ENCODE peak calls at places on chromosomes 3 and 15, in five cellular contexts. U is colonic mucosa; Y is CD8-positive, alpha-beta memory T cell; N is WERI-Rb-1; S is adrenal gland. O is an unnamed sample. For H3K9me3, the result is how much of the 10 kb centered on the place peaks cover.

GRCh38 chr15:70584838-70585706 is 178.3 kb downstream of the UACA start:
- DNase-seq in U (no peak), Y (peak), N (peak), S (no peak), O (peak)

GRCh38 chr3:56700136-56700535 is 17.1 kb upstream of the TASOR start:
- DNase-seq in U (no peak), Y (no peak), N (peak), S (no peak), O (no peak)

GRCh38 chr3:43794776-43795175 is 104.0 kb downstream of the ABHD5 start:
- DNase-seq in U (no peak), Y (no peak), N (no peak), S (peak), O (no peak)

GRCh38 chr3:133459400-133459799 is 59.5 kb downstream of the BFSP2 start:
- DNase-seq in U (no peak), Y (no peak), N (no peak), S (no peak), O (no peak)

GRCh38 chr3:107367353-107367752 is 9.9 kb upstream of the CCDC54 start:
- DNase-seq in U (no peak), Y (no peak), N (no peak), S (peak), O (no peak)

GRCh38 chr3:178823140-178823539 is 248.5 kb downstream of the ZMAT3 start:
- DNase-seq in U (no peak), Y (no peak), N (no peak), S (no peak), O (no peak)

GRCh38 chr3:58521002-58521670 is 15.9 kb downstream of the ACOX2 start:
- DNase-seq in U (no peak), Y (no peak), N (peak), S (no peak), O (no peak)

GRCh38 chr3:127408684-127409420 is 121.0 kb upstream of the PRR20G start:
- DNase-seq in U (peak), Y (no peak), N (no peak), S (no peak), O (no peak)

GRCh38 chr15:88794001-88794400 is 9.2 kb upstream of the ACAN start:
- DNase-seq in U (no peak), Y (no peak), N (no peak), S (no peak), O (no peak)

GRCh38 chr3:183466575-183466974 is 38.2 kb upstream of the MCF2L2 start:
- DNase-seq in U (no peak), Y (no peak), N (no peak), S (no peak), O (no peak)

GRCh38 chr15:32952901-32953889 is 235.4 kb downstream of the GREM1 start:
- DNase-seq in U (no peak), Y (no peak), N (no peak), S (no peak), O (no peak)

GRCh38 chr3:146187334-146187950 is 26.5 kb upstream of the PLOD2 start:
- DNase-seq in U (peak), Y (no peak), N (no peak), S (no peak), O (no peak)

GRCh38 chr15:64586974-64587373 is 126.6 kb downstream of the ZNF609 start:
- DNase-seq in U (no peak), Y (no peak), N (no peak), S (no peak), O (no peak)

GRCh38 chr3:101072299-101072698 is 79.1 kb upstream of the ABI3BP start:
- DNase-seq in U (peak), Y (no peak), N (no peak), S (no peak), O (no peak)

GRCh38 chr3:66795365-66795764 is 202.7 kb upstream of the KBTBD8 start:
- DNase-seq in U (no peak), Y (no peak), N (no peak), S (no peak), O (no peak)

GRCh38 chr3:66496731-66497130 is 4.1 kb downstream of the LRIG1 start:
- DNase-seq in U (no peak), Y (no peak), N (no peak), S (no peak), O (no peak)

GRCh38 chr3:116057403-116058006 is 387.8 kb downstream of the LSAMP start:
- DNase-seq in U (no peak), Y (no peak), N (no peak), S (no peak), O (no peak)

GRCh38 chr3:14434105-14434504 is 31.7 kb downstream of the SLC6A6 start:
- DNase-seq in U (no peak), Y (no peak), N (no peak), S (peak), O (no peak)

GRCh38 chr3:105377716-105378115 is 11.0 kb downstream of the ALCAM start:
- DNase-seq in U (no peak), Y (no peak), N (no peak), S (no peak), O (no peak)

GRCh38 chr3:112778298-112779008 is 68.2 kb downstream of the CD200R1L start:
- DNase-seq in U (no peak), Y (no peak), N (no peak), S (no peak), O (no peak)

GRCh38 chr3:192039593-192039992 is 578.6 kb downstream of the PYDC2 start:
- DNase-seq in U (no peak), Y (no peak), N (no peak), S (no peak), O (no peak)

GRCh38 chr3:63908081-63908736 is 4.0 kb downstream of the SCAANT1 start:
- DNase-seq in U (no peak), Y (no peak), N (no peak), S (no peak), O (no peak)

GRCh38 chr3:108090066-108090700 is 648 bp downstream of the CD47 start:
- DNase-seq in U (peak), Y (peak), N (peak), S (peak), O (peak)

GRCh38 chr15:68972201-68973065 is 42.1 kb upstream of the NOX5 start:
- DNase-seq in U (no peak), Y (no peak), N (no peak), S (no peak), O (no peak)

GRCh38 chr3:137770821-137771399 is 6.8 kb downstream of the SOX14 start:
- DNase-seq in U (no peak), Y (no peak), N (peak), S (no peak), O (no peak)
- H3K9me3 ChIP-seq in U (under half), Y (under half), N (under half), S (under half), O (under half)

GRCh38 chr15:100186366-100186765 is 155.4 kb downstream of the ADAMTS17 start:
- DNase-seq in U (no peak), Y (no peak), N (no peak), S (no peak), O (no peak)
- H3K9me3 ChIP-seq in U (under half), Y (under half), N (under half), S (under half), O (under half)

GRCh38 chr3:130490246-130490645 is 26.7 kb upstream of the COL6A6 start:
- DNase-seq in U (no peak), Y (no peak), N (no peak), S (no peak), O (no peak)

GRCh38 chr3:130488288-130488687 is 28.7 kb upstream of the COL6A6 start:
- DNase-seq in U (no peak), Y (no peak), N (no peak), S (no peak), O (no peak)

GRCh38 chr3:130491431-130491830 is 25.5 kb upstream of the COL6A6 start:
- DNase-seq in U (no peak), Y (no peak), N (no peak), S (no peak), O (no peak)

DNA sequence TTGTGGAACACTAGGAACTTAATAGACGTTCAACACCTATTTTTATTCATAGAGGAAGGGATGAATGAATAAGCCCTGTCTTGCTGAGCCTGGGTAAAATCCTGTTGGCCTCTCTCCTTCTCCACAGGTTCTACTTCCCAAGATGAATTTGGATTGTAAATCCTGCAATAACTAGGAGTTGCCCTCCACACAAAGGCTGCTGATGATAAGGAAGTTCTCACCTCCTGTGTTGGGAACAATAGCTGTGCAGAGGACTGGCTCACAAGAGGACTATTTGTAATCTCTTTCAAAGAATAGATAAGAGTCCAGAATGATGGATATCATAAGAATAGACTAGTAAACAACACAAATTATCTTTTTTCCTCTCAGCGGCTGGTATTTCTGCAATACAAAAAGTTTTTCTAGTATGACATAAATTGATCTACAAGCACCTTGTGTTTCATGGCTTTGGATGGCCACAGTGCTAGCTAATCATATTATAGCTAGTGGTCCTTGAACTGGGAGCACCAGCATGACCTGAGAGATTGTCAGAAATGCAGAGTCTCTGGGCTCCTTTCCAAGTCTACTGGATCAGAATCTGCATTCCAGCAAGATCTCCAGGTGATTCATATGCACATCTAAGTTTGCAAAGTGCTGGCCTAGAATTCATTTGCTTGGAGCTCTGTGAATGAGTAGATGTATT is 28.1 kb upstream of the COL6A6 start:
- DNase-seq in U (no peak), Y (no peak), N (no peak), S (no peak), O (no peak)
- H3K9me3 ChIP-seq in U (under half), Y (under half), N (under half), S (under half), O (under half)

GRCh38 chr3:102192575-102192974 is 242.2 kb upstream of the ZPLD1 start:
- DNase-seq in U (no peak), Y (no peak), N (no peak), S (no peak), O (no peak)

GRCh38 chr3:102194760-102195159 is 240.1 kb upstream of the ZPLD1 start:
- DNase-seq in U (no peak), Y (no peak), N (no peak), S (no peak), O (no peak)

GRCh38 chr3:102193255-102193654 is 241.6 kb upstream of the ZPLD1 start:
- DNase-seq in U (no peak), Y (no peak), N (no peak), S (no peak), O (no peak)

GRCh38 chr3:102194001-102194400 is 240.8 kb upstream of the ZPLD1 start:
- DNase-seq in U (no peak), Y (no peak), N (no peak), S (no peak), O (no peak)

DNA sequence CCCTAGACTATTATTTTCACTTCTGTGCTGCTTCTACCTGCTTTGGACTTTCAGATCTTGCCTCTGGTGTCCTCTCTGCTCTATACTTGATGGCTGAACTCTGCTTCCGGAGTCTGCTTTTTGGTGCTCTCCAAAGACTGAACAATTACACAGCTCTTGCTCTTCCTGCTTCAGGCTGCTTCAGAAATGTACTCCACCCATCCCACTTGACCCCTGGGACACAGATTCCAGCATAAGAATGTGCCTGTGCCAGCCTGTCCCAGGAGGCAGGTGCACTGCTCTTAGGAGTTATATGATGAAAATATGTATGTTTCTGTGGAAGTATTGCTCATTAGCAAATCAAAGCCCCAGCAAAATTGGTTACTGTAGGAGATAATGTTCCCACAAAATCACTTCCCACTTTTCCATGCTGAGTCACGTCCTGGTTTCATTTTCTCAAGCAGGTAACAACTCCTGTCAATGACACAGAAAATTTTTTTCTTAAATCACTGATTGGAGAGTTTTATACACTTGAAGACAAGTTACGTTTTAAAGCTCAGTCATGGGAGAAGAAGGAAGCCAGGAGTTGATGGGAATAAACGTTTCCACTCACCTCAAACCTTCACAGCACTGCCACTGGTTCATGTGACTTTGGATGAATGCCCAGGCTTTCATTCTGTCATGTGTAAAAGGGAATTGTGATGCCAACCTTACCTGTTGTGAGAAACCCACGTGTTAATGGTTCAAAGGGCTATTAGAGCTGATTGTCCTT is 239.4 kb upstream of the ZPLD1 start:
- DNase-seq in U (peak), Y (no peak), N (no peak), S (no peak), O (no peak)
- H3K9me3 ChIP-seq in U (under half), Y (under half), N (under half), S (under half), O (under half)

DNA sequence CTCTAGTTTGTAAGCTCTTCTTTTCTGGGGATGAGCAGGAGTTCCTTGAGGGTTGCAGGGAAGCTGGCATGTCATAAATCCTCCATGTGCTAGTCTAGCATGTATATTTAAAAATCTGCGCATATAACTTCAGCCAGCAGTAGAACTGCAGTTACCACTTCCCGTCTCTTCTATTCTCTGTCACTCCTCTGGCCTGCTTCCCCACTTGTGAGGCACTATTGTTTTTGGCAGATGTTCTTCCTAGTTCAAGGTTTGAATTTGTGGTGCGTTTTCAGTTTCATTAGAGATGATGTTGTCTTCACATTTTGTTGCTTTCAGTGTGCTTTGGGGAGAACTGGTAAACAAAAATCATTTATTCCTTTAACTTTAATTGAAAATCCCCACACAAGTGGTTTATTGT is 169.1 kb upstream of the ZPLD1 start:
- DNase-seq in U (no peak), Y (no peak), N (no peak), S (no peak), O (no peak)
- H3K9me3 ChIP-seq in U (under half), Y (under half), N (under half), S (under half), O (under half)

GRCh38 chr3:196796317-196796716 is 56.7 kb downstream of the PAK2 start:
- DNase-seq in U (no peak), Y (no peak), N (no peak), S (no peak), O (no peak)

GRCh38 chr3:196792771-196793170 is 53.1 kb downstream of the PAK2 start:
- DNase-seq in U (no peak), Y (no peak), N (no peak), S (no peak), O (no peak)

GRCh38 chr3:196790636-196791035 is 51.0 kb downstream of the PAK2 start:
- DNase-seq in U (no peak), Y (no peak), N (no peak), S (no peak), O (no peak)

GRCh38 chr3:196793224-196793623 is 53.6 kb downstream of the PAK2 start:
- DNase-seq in U (no peak), Y (no peak), N (no peak), S (no peak), O (no peak)

DNA sequence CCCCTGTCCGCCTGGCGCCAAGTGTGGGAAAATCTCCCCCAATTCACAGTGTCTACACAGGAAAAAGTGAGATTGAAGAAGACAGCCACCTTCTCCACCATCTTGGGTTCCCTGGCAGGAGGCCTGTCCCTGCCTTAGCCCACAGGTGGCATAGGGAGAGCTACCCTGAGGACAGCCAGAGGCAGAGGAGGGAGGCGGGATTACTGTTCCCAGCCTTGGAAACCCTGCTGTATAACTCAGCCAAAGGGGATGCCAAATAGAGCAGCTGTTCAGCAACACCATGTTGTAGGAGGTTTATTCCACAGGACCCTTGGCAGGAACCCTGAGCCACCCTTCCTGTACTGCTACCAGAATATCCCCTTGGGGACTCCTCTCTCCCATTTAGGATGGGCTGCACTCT is 54.8 kb downstream of the PAK2 start:
- DNase-seq in U (no peak), Y (no peak), N (no peak), S (no peak), O (no peak)
- H3K9me3 ChIP-seq in U (under half), Y (under half), N (under half), S (under half), O (under half)

GRCh38 chr15:79919090-79919748 is 22.4 kb upstream of the MTHFS start:
- DNase-seq in U (no peak), Y (no peak), N (no peak), S (no peak), O (no peak)
- H3K9me3 ChIP-seq in U (under half), Y (under half), N (under half), S (under half), O (under half)